ENCODE peak calls at places on chromosome 16, in five cellular contexts. U is fibroblast of lung, K is cardiac muscle cell, D is heart right ventricle, F is left ventricle myocardium inferior. H is an unnamed sample. For H3K27me3, the result is how much of the 10 kb centered on the place peaks cover.

GRCh38 chr16:69133555-69133954 is 1.1 kb downstream of the UTP4 start:
- DNase-seq in U (no peak), F (no peak), K (no peak), D (no peak), H (no peak)

GRCh38 chr16:66603537-66604375 is 748 bp upstream of the CMTM3 start:
- DNase-seq in F (peak), U (peak), K (peak), D (peak), H (peak)

GRCh38 chr16:85459529-85460251 is 153.4 kb upstream of the GSE1 start:
- DNase-seq in K (peak), U (peak), F (peak), D (no peak), H (no peak)

GRCh38 chr16:89729293-89729692 is 8.0 kb downstream of the ZNF276 start:
- DNase-seq in F (no peak), K (no peak), D (no peak), U (no peak), H (no peak)

GRCh38 chr16:3413730-3414379 is 12.8 kb downstream of the ZNF174 start:
- DNase-seq in K (peak), F (no peak), D (no peak), U (no peak), H (no peak)

GRCh38 chr16:72013389-72013788 is 4.8 kb downstream of the DHODH start:
- DNase-seq in F (peak), U (no peak), K (peak), D (no peak), H (no peak)

GRCh38 chr16:19771796-19772195 is 53.7 kb downstream of the IQCK start:
- DNase-seq in F (no peak), K (no peak), D (no peak), U (no peak), H (no peak)

GRCh38 chr16:54331241-54332002 is 44.8 kb upstream of the IRX3 start:
- DNase-seq in U (no peak), K (no peak), F (no peak), D (no peak), H (no peak)

GRCh38 chr16:27028713-27029112 is 38.0 kb upstream of the C16orf82 start:
- DNase-seq in U (no peak), K (no peak), F (no peak), D (no peak), H (no peak)

GRCh38 chr16:19223235-19223847 is 55.3 kb downstream of the SYT17 start:
- DNase-seq in D (no peak), F (no peak), K (peak), U (no peak), H (no peak)

GRCh38 chr16:15899538-15900100 is 11.2 kb upstream of the CEP20 start:
- DNase-seq in U (peak), F (no peak), K (peak), D (no peak), H (peak)

GRCh38 chr16:474420-475122 is 49.1 kb downstream of the RAB11FIP3 start:
- DNase-seq in D (no peak), K (peak), F (no peak), U (no peak), H (no peak)

GRCh38 chr16:47778106-47778803 is 317.1 kb downstream of the PHKB start:
- DNase-seq in K (peak), U (no peak), D (no peak), F (no peak), H (no peak)

GRCh38 chr16:19168173-19169080 is at the start of gene SYT17:
- DNase-seq in F (peak), D (peak), U (no peak), K (no peak), H (no peak)

GRCh38 chr16:3032624-3033023 is 4.1 kb downstream of the BICDL2 start:
- DNase-seq in D (no peak), F (no peak), K (no peak), U (no peak), H (no peak)

GRCh38 chr16:26668026-26668425 is 398.7 kb upstream of the C16orf82 start:
- DNase-seq in D (no peak), K (no peak), U (no peak), F (no peak), H (no peak)

GRCh38 chr16:89191901-89192184 is 8.5 kb downstream of the SLC22A31 start:
- DNase-seq in F (no peak), D (no peak), K (no peak), U (no peak), H (no peak)

GRCh38 chr16:54936086-54936978 is 5.7 kb downstream of the IRX5 start:
- DNase-seq in D (peak), U (no peak), K (peak), F (no peak), H (no peak)

GRCh38 chr16:27429330-27429871 is 27.4 kb downstream of the IL21R start:
- DNase-seq in K (no peak), F (no peak), U (no peak), D (no peak), H (no peak)

GRCh38 chr16:29306953-29307597 is 99.4 kb downstream of the NPIPB11 start:
- DNase-seq in U (peak), D (no peak), K (no peak), F (no peak), H (no peak)

GRCh38 chr16:72715267-72715666 is 332.7 kb downstream of the ZFHX3 start:
- DNase-seq in D (no peak), F (no peak), U (peak), K (peak), H (no peak)

DNA sequence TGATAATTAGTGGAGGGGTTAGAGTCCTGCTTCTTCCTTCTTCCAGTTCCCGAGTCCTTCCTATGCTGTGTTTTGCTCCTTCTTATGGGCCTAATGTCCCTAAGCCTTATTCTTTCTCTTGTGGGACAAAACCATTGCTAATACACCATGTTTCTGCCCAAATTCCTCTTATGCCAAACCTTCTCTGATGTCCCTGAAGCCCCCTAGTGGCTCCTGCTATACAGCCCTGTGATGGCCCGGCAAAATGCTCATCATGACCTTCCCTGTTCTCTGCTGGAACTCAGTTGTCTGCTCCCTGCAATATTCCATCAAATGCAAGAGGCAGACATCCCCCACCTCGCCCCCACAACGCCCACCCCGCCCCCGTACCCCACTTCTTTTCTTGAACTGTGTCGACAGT is 171.6 kb downstream of the CDH11 start:
- DNase-seq in D (no peak), K (no peak), F (no peak), U (no peak), H (no peak)
- TF ChIP-seq CTCF in D (no peak), K (peak), F (no peak), U (no peak), H (peak)

DNA sequence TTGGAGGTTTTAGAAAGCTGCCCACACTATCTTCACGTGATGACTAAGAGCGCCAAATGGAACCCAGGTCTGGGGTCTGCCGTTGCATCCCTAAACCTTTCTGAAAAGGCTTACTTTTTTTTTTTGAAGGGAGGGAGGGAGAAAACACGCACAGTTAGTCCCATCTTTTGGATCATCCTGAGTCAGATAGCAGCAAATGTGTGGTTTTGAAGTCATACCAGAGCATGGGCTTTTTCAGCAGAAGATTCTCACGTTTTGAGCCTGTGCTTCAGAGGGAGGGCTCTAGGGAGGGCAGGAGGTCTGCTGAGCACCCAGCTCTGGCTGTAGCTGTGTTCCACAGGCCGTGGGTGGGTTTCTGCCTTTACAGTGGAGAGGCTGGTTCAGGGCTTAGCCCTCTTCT is 194.7 kb downstream of the SNX29 start:
- DNase-seq in K (no peak), U (no peak), D (no peak), F (no peak), H (no peak)
- H3K4me3 ChIP-seq in K (no peak), U (no peak), D (no peak), F (no peak), H (no peak)

DNA sequence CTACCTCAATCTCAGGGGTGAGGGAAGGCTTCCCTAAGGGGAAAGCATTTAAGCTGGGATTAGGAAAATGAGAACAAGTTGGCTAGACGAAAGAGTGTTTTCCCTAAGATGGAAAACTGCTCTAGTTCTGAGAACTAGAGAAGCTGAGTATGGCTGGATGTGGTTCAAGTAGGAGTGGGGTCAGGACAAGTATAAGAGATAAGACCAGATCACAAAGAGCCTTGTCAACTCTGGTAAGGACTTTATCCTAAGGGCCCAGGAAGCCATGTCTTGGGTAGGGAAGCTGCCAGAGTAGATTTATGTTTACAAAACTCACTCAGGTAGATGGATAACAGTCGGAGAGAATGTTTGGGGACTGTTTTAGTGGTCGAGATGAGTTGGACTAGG is 1.7 kb downstream of the ANKS4B start:
- DNase-seq in F (no peak), K (no peak), D (no peak), U (no peak), H (no peak)
- H3K27me3 ChIP-seq in F (under half), K (under half), D (under half), U (under half), H (under half)

DNA sequence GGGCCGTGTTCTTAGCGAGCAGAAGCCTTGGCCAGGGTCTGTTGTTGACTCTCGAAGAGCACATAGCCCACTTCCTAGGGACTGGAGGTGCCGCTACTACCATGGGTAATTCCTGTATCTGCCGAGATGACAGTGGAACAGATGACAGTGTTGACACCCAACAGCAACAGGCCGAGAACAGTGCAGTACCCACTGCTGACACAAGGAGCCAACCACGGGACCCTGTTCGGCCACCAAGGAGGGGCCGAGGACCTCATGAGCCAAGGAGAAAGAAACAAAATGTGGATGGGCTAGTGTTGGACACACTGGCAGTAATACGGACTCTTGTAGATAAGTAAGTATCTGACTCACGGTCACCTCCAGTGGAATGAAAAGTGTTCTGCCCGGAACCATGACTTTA is 18.5 kb downstream of the RSPRY1 start:
- DNase-seq in U (no peak), F (no peak), D (no peak), K (no peak), H (no peak)
- TF ChIP-seq CTCF in U (no peak), F (no peak), D (no peak), K (no peak), H (no peak)

DNA sequence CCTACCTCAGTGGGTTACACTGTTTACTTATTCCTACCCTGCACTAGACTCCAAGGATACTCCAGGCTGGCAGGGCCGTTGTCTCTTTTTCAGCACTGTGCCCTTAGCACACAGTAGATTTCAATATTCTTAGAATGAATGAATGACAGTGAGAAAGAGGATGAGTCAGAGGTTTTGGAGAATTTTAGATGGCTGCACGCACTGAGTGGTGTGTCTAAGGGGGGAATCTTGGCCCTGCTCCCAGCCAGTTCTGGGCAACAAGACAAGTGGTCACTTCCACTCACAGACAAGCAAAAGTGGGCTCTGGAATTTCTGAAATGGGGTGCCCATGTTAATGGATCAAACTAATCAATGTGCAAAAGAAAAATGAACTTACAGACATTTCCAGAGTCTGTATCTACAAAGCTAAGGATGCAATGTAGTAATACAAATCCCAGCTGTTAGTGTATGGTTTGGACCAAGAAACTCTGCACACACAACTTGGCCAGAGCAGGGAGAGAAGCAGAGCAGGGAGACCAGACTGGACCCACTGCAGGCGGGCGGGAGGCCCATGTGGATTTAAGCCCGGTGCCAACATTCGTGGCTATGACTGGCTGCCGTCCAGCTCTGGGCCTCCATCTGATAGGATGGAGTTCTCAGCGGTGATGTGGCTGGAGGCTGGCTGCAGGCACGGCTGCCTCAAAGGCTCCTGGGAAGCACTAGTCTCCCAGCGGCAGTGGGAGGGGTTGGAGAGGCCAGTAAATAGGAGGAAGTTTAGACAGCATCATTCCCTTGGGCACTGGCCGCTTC is 95.6 kb upstream of the CDYL2 start:
- DNase-seq in U (peak), F (peak), K (peak), D (peak), H (no peak)
- H3K4me3 ChIP-seq in U (no peak), F (peak), K (no peak), D (no peak), H (no peak)

GRCh38 chr16:13883881-13884280 is 36.1 kb upstream of the ERCC4 start:
- DNase-seq in D (no peak), F (no peak), U (no peak), K (no peak), H (peak)
- H3K27me3 ChIP-seq in D (under half), F (under half), U (under half), K (under half), H (under half)

GRCh38 chr16:6682142-6682811 is 650.4 kb upstream of the RBFOX1 start:
- DNase-seq in D (peak), F (no peak), K (no peak), U (no peak), H (no peak)

GRCh38 chr16:6689643-6690042 is 643.0 kb upstream of the RBFOX1 start:
- DNase-seq in D (no peak), K (no peak), F (no peak), U (no peak), H (no peak)

GRCh38 chr16:6687593-6687992 is 645.1 kb upstream of the RBFOX1 start:
- DNase-seq in U (no peak), K (no peak), D (no peak), F (no peak), H (no peak)

DNA sequence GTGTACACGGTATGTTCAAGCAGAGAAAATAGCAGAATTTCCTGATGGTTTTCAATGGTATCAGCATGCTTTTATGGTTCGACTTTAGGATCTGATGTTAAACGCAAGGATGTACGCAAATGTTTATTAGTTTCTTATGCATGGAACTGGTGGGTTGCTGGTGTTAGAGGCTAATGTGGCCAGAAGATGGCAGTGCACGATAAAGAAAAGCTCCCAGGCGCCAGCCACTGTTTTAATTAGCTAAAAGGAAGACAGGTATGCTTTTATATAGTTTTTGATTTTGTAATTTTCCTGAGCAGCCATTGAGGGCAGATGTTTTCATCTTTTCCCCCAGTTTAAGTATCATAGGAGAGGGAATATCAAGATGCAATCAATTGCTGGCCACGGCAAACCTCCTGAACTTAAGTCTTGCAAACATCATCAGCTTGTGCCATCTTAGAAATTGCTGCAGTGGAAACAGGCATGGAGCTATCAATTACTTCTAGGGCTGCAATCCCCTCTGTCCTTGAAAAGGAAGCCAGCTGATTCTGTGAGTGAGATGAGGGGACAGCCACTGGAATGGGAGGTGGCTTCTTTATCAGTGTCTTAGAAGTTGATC is 648.5 kb upstream of the RBFOX1 start:
- DNase-seq in U (no peak), K (no peak), F (no peak), D (no peak), H (no peak)
- TF ChIP-seq CTCF in U (no peak), K (no peak), F (peak), D (peak), H (no peak)

GRCh38 chr16:49594706-49595534 is 221.3 kb downstream of the C16orf78 start:
- DNase-seq in F (no peak), D (no peak), U (no peak), K (no peak), H (no peak)

GRCh38 chr16:49596119-49596518 is 222.5 kb downstream of the C16orf78 start:
- DNase-seq in K (peak), U (peak), D (no peak), F (no peak), H (no peak)

GRCh38 chr16:49592507-49593422 is 219.2 kb downstream of the C16orf78 start:
- DNase-seq in F (no peak), D (no peak), K (peak), U (peak), H (no peak)

GRCh38 chr16:49590166-49590871 is 216.7 kb downstream of the C16orf78 start:
- DNase-seq in K (no peak), D (no peak), F (no peak), U (no peak), H (no peak)

GRCh38 chr16:49593423-49594040 is 219.9 kb downstream of the C16orf78 start:
- DNase-seq in D (no peak), K (no peak), F (no peak), U (no peak), H (no peak)
- H3K4me3 ChIP-seq in D (no peak), K (no peak), F (no peak), U (no peak), H (no peak)

GRCh38 chr16:87490091-87490798 is 2.6 kb downstream of the ZCCHC14 start:
- DNase-seq in D (no peak), K (peak), U (peak), F (no peak), H (no peak)
- H3K27me3 ChIP-seq in D (under half), K (under half), U (under half), F (under half), H (under half)

GRCh38 chr16:58047557-58048348 is 22.2 kb downstream of the MMP15 start:
- DNase-seq in K (no peak), F (no peak), U (no peak), D (no peak), H (no peak)

GRCh38 chr16:58051296-58051695 is 25.7 kb downstream of the MMP15 start:
- DNase-seq in F (no peak), U (no peak), K (no peak), D (no peak), H (no peak)

GRCh38 chr16:58048494-58048893 is 22.9 kb downstream of the MMP15 start:
- DNase-seq in K (no peak), F (no peak), D (no peak), U (no peak), H (no peak)

GRCh38 chr16:58048914-58049696 is 23.6 kb downstream of the MMP15 start:
- DNase-seq in K (no peak), U (no peak), F (no peak), D (no peak), H (no peak)

GRCh38 chr16:58049697-58050185 is 24.2 kb downstream of the MMP15 start:
- DNase-seq in U (no peak), D (no peak), F (no peak), K (no peak), H (no peak)
- TF ChIP-seq CTCF in U (no peak), D (no peak), F (no peak), K (no peak), H (no peak)

H was measured in BJ.